ENCODE peak calls at places on chromosome 11, in eight cellular contexts. L is astrocyte of the spinal cord; C is suprapubic skin; F is neural crest cell; Z is cardiac muscle cell; M is CD4-positive, alpha-beta T cell; I is HFFc6; T is H9. S is an unnamed sample.

GRCh38 chr11:76664578-76665061 is 5.9 kb downstream of the LRRC32 start:
- DNase-seq in C (peak), F (no peak), I (no peak), M (no peak), Z (no peak), L (no peak), T (peak), S (no peak)

GRCh38 chr11:129346916-129347315 is 28.7 kb upstream of the BARX2 start:
- DNase-seq in L (no peak), Z (no peak), I (no peak), T (no peak), M (no peak), C (no peak), F (no peak), S (no peak)

GRCh38 chr11:121366038-121366437 is 73.5 kb downstream of the SC5D start:
- DNase-seq in C (no peak), L (no peak), M (no peak), T (no peak), I (no peak), Z (no peak), F (no peak), S (no peak)

GRCh38 chr11:110125632-110126031 is 32.4 kb downstream of the ZC3H12C start:
- DNase-seq in Z (no peak), L (peak), I (peak), M (no peak), T (no peak), F (no peak), C (no peak), S (no peak)

GRCh38 chr11:121534131-121535093 is 81.6 kb upstream of the SORL1-AS1 start:
- DNase-seq in C (no peak), I (peak), L (peak), T (no peak), Z (no peak), M (no peak), F (no peak), S (no peak)

GRCh38 chr11:121068787-121069186 is 32.3 kb upstream of the TECTA start:
- DNase-seq in F (no peak), T (no peak), I (no peak), L (no peak), Z (no peak), C (no peak), M (no peak), S (no peak)

GRCh38 chr11:2991477-2992233 is 474 bp downstream of the NAP1L4 start:
- DNase-seq in C (peak), T (no peak), Z (peak), I (peak), M (peak), F (no peak), L (peak), S (no peak)

GRCh38 chr11:12279672-12280108 is 97.7 kb upstream of the PARVA start:
- DNase-seq in C (peak), Z (no peak), F (no peak), L (no peak), T (peak), I (no peak), M (no peak), S (no peak)

GRCh38 chr11:29127456-29127855 is 889.4 kb downstream of the KCNA4 start:
- DNase-seq in L (no peak), I (no peak), C (no peak), F (no peak), T (no peak), M (no peak), Z (no peak), S (no peak)

GRCh38 chr11:70040869-70041501 is 37.1 kb upstream of the ANO1 start:
- DNase-seq in T (no peak), L (no peak), F (no peak), Z (no peak), I (no peak), C (no peak), M (no peak), S (no peak)

GRCh38 chr11:104060820-104061219 is 24.4 kb downstream of the DDI1 start:
- DNase-seq in Z (no peak), T (no peak), L (no peak), C (no peak), F (no peak), M (no peak), I (no peak), S (no peak)

GRCh38 chr11:70586261-70587094 is 188.1 kb downstream of the CTTN start:
- DNase-seq in L (no peak), I (no peak), F (no peak), M (no peak), T (no peak), C (no peak), Z (no peak), S (no peak)

GRCh38 chr11:83475741-83476140 is 189.6 kb upstream of the CCDC90B start:
- DNase-seq in M (no peak), C (no peak), T (no peak), I (no peak), L (no peak), F (no peak), Z (no peak), S (no peak)

GRCh38 chr11:70703141-70704052 is 305.1 kb downstream of the CTTN start:
- DNase-seq in C (no peak), T (peak), F (peak), L (no peak), M (no peak), I (no peak), Z (no peak), S (no peak)

GRCh38 chr11:24357620-24358386 is 139.1 kb upstream of the LUZP2 start:
- DNase-seq in I (no peak), L (no peak), M (no peak), C (no peak), F (no peak), T (no peak), Z (no peak), S (no peak)

GRCh38 chr11:114200351-114200750 is 95.8 kb upstream of the NNMT start:
- DNase-seq in I (no peak), M (no peak), L (no peak), T (no peak), Z (no peak), C (no peak), F (no peak), S (no peak)

GRCh38 chr11:96126917-96127595 is 203.1 kb upstream of the MTMR2 start:
- DNase-seq in Z (no peak), M (no peak), L (no peak), T (no peak), F (no peak), C (no peak), I (no peak), S (no peak)

GRCh38 chr11:108496643-108497256 is 1.4 kb downstream of the POGLUT3 start:
- DNase-seq in L (peak), I (no peak), M (no peak), C (no peak), F (no peak), T (no peak), Z (no peak), S (peak)

GRCh38 chr11:1631066-1631568 is 1.5 kb downstream of the KRTAP5-5 start:
- DNase-seq in I (no peak), M (no peak), L (no peak), F (no peak), Z (no peak), C (no peak), T (no peak), S (no peak)

GRCh38 chr11:1633864-1634263 is 4.3 kb downstream of the KRTAP5-5 start:
- DNase-seq in T (no peak), I (no peak), C (no peak), L (no peak), F (no peak), Z (no peak), M (no peak), S (no peak)

GRCh38 chr11:1628506-1629325 is 859 bp upstream of the KRTAP5-5 start:
- DNase-seq in F (peak), T (peak), L (peak), Z (peak), C (no peak), I (no peak), M (peak), S (peak)

GRCh38 chr11:1629326-1630185 is at the start of gene KRTAP5-5:
- DNase-seq in I (no peak), F (no peak), C (no peak), Z (no peak), L (no peak), T (no peak), M (no peak), S (no peak)

DNA sequence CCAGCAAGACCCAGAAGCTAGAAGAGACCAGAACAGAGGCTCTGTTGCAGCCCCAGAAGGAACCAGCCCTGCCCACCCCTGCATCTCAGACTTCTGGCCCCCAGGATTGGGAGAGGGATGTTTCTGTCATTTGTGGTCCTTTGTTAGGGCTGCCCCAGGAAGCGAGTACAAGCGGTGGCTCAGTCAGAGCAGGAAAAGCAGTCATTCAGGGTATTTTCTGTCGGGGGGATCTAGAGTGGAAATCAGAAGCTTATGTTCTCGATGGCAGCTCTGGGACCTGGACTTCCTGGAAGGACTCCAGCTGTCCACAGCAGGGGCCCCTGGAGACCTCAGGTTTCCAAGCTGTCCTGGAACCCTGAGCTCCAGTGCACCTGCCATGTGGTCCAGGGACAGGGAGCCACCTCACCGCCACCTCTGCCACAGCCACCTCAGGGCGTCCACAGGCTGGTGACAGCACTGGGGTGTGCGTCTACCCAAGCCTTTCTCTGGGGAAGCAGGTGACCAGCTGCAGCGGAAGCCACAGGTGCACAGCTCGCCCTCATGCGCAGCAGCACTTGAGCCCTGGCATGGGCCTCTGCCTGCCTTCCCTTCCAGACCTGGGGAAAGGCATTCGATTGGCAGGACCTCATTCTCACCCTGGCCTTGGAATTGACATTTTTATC is 2.6 kb downstream of the KRTAP5-5 start:
- DNase-seq in C (no peak), T (no peak), L (no peak), M (no peak), Z (no peak), I (no peak), F (no peak), S (no peak)
- TF ChIP-seq CTCF in C (no peak), T (no peak), L (no peak), M (no peak), Z (no peak), I (no peak), F (no peak), S (no peak)

DNA sequence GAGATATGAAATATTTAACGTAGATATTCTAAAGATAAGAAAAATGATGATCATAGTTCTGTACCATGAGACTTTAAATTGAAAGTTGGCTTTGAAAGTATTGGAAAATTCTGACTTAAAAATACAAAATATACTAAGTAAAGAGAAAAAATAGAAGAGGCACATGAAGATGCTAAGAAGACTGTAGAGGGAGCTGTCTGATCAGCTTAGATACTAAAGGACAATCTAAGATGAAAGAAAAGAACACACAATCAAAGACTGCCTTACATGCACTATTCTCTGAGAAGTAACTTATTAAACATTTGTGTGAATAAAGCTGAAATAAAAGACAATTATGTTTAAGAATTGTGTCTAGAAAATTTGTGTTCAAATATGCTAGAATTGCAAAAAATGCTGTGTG is 55.1 kb downstream of the RBMXL2 start:
- DNase-seq in M (no peak), I (peak), Z (peak), C (no peak), F (no peak), T (no peak), L (peak), S (no peak)
- TF ChIP-seq CTCF in M (no peak), I (peak), Z (peak), C (peak), F (peak), T (peak), L (no peak), S (no peak)

DNA sequence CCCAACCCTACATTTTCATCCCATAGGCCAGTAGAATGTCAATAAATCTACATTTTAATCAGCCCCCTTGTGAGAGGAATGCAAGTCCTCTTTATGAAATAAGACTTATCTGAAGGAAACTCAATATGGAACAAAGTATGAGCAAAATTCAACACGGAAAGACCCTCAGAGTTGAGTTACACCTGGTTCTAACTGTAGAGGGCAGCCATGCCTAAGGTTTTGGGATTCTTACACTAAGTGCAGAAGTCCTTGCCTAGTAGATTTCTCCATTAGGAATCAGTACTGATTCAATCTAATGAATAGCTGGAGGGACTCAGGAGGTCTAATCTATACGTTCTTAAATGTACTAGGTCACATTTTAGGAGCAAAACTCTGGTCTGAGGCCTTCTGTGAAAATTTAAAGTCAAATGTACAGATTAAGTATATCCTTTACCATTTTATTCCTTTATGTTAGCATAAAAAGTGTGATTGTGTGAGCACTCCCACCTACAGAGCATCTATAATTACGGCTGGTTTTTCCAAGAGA is 904.5 kb downstream of the DLG2 start:
- DNase-seq in M (no peak), C (no peak), F (no peak), L (no peak), T (peak), Z (peak), I (no peak), S (no peak)
- TF ChIP-seq CTCF in M (no peak), C (no peak), F (peak), L (no peak), T (peak), Z (no peak), I (no peak), S (no peak)

DNA sequence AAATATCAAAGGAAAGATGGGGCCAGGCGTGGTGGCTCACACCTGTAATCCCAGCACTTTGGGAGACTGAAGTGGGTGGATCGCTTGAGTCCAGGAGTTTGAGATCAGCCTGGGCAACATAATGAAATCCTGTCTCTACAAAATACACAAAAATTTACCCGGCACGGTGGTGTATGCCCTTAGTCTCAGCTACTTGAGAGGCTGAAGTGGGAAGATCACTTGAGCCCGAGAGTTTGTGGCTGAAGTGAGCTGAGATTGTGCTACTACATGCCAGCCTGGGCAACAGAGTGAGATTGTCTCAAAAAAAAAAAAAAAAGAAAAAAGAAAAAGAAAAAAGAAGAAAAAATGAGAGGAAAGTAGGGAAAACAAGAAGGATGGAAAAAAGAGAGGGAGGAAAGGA is 3.8 kb upstream of the TRIM6 start:
- DNase-seq in I (no peak), L (no peak), Z (no peak), C (no peak), M (no peak), F (no peak), T (no peak), S (no peak)
- TF ChIP-seq CTCF in I (no peak), L (no peak), Z (no peak), C (no peak), M (no peak), F (no peak), T (no peak), S (no peak)

DNA sequence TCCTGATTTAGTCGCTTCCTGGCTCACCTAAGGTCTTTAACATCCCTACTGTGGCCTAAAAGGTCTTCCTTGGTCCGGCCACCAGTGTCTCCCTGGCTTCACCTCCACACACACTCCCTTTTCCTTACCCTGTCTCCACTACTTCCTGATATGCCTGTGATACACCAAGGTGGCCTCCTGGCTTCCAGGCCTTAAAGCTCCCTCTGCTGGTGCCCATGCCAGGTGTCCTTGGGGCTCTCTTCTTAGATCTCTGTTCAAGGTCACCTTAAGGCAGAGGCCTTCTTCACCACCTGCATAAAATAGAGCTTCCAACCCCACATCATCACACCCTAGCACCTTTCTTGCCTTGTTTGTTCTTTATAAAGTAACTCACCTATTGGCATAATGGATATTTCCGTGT is 787.7 kb downstream of the NTM start:
- DNase-seq in C (no peak), I (peak), Z (peak), T (peak), M (no peak), L (no peak), F (no peak), S (peak)
- TF ChIP-seq CTCF in C (no peak), I (peak), Z (peak), T (peak), M (no peak), L (peak), F (peak), S (no peak)

GRCh38 chr11:135033545-135033944 is 621.5 kb upstream of the B3GAT1 start:
- DNase-seq in L (peak), Z (peak), I (no peak), F (peak), C (no peak), T (peak), M (no peak), S (no peak)
- TF ChIP-seq CTCF in L (peak), Z (no peak), I (no peak), F (peak), C (peak), T (peak), M (no peak), S (no peak)